ENCODE peak calls at places on chromosomes 7 and 10, in four cellular contexts. Z is K562, A is WTC11, N is HepG2. S is an unnamed sample.

GRCh38 chr10:60821661-60822060 is 43.4 kb downstream of the CDK1 start:
- DNase-seq in N (no peak), Z (no peak), A (no peak), S (no peak)

GRCh38 chr7:141097430-141097829 is 23.6 kb downstream of the TMEM178B start:
- DNase-seq in Z (no peak), N (no peak), A (no peak), S (no peak)

GRCh38 chr7:48742046-48742445 is 182.3 kb upstream of the CDC14C start:
- DNase-seq in A (no peak), N (no peak), Z (no peak), S (no peak)

GRCh38 chr7:159120540-159120919 is 24.1 kb downstream of the VIPR2 start:
- DNase-seq in A (no peak), N (no peak), Z (no peak), S (no peak)

GRCh38 chr10:79379512-79380124 is 32.3 kb downstream of the PPIF start:
- DNase-seq in N (no peak), Z (no peak), A (no peak), S (no peak)

GRCh38 chr7:134829381-134829986 is 50.0 kb downstream of the CALD1 start:
- DNase-seq in N (no peak), Z (no peak), A (no peak), S (no peak)

GRCh38 chr10:30359373-30360206 is 10.5 kb upstream of the MTPAP start:
- DNase-seq in N (peak; percentile 81), A (peak; percentile 85), Z (peak; percentile 65), S (peak; percentile 79)

GRCh38 chr10:116910924-116911323 is 61.6 kb downstream of the ENO4 start:
- DNase-seq in N (no peak), Z (no peak), A (no peak), S (no peak)

GRCh38 chr10:6053816-6054581 is 8.2 kb downstream of the IL2RA start:
- DNase-seq in Z (peak; percentile 43), N (peak; percentile 71), A (no peak), S (no peak)

GRCh38 chr7:29806131-29806792 is at the start of gene WIPF3:
- DNase-seq in Z (peak; percentile 88), A (peak; percentile 70), N (no peak), S (no peak)

GRCh38 chr10:56091872-56092271 is 269.2 kb downstream of the ZWINT start:
- DNase-seq in N (no peak), Z (no peak), A (no peak), S (no peak)

GRCh38 chr7:81669476-81670105 is 100.3 kb downstream of the HGF start:
- DNase-seq in A (no peak), N (no peak), Z (no peak), S (peak; percentile 52)
- TF ChIP-seq NR3C1 in A (no peak), N (no peak), Z (no peak), S (no peak)

GRCh38 chr10:43781480-43782361 is 133.0 kb upstream of the ZNF32 start:
- DNase-seq in Z (peak; percentile 2), A (no peak), N (peak; percentile 6), S (no peak)
- TF ChIP-seq NR3C1 in Z (no peak), A (no peak), N (no peak), S (no peak)

GRCh38 chr7:111986601-111987000 is 219.6 kb downstream of the DOCK4 start:
- DNase-seq in N (no peak), Z (no peak), A (no peak), S (no peak)

GRCh38 chr7:111985802-111986201 is 220.4 kb downstream of the DOCK4 start:
- DNase-seq in N (no peak), Z (no peak), A (no peak), S (no peak)

GRCh38 chr7:111982133-111982532 is 224.1 kb downstream of the DOCK4 start:
- DNase-seq in Z (no peak), N (no peak), A (no peak), S (no peak)

GRCh38 chr7:111982804-111983203 is 223.4 kb downstream of the DOCK4 start:
- DNase-seq in N (no peak), A (no peak), Z (no peak), S (no peak)

GRCh38 chr7:111980721-111981120 is 225.5 kb downstream of the DOCK4 start:
- DNase-seq in Z (no peak), N (no peak), A (no peak), S (no peak)
- TF ChIP-seq NR3C1 in Z (no peak), N (no peak), A (no peak), S (no peak)

DNA sequence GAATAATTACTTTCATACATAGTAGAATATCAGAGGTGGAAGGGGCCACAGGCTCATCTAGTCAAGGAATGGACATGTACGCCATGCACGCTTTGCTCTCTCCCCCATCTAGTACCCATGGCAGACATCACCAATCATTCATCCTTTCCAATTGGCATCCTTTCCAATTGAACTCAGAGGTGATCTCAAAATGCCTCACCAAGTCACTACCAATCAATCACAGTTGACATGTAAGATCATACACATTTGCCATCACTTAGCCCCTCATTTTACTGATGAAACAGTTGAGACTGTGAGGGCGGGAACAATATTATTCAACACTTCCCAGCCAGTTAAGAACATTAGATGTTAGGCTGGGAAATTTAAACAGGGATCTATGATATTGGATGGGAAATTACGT is 308.4 kb downstream of the FGFR2 start:
- DNase-seq in A (no peak), Z (no peak), N (no peak), S (no peak)
- TF ChIP-seq NR3C1 in A (no peak), Z (no peak), N (no peak), S (no peak)

GRCh38 chr7:5670173-5670933 is 111.1 kb downstream of the RNF216 start:
- DNase-seq in N (peak; percentile 34), Z (no peak), A (no peak), S (no peak)
- TF ChIP-seq NR3C1 in N (no peak), Z (no peak), A (no peak), S (no peak)

S was measured in A549.